ENCODE peak calls at places on chromosomes 4 and X, in six cellular contexts. K is GM23248, O is neural progenitor cell, N is MM.1S, J is HCT116, V is SK-N-SH. Y is an unnamed sample.

GRCh38 chrX:68462653-68463052 is 29.4 kb upstream of the OPHN1 start:
- DNase-seq in K (peak; percentile 52), O (peak; percentile 35), N (peak; percentile 40), J (peak; percentile 7), V (no peak), Y (peak; percentile 57)

GRCh38 chr4:8866828-8867623 is 4.6 kb downstream of the HMX1 start:
- DNase-seq in K (no peak), O (peak; percentile 51), N (no peak), J (no peak), V (no peak), Y (no peak)

GRCh38 chrX:16451331-16451730 is 198.6 kb upstream of the S100G start:
- DNase-seq in K (peak; percentile 59), O (no peak), N (no peak), J (no peak), V (no peak), Y (no peak)

GRCh38 chr4:95155759-95156451 is 392.9 kb downstream of the UNC5C start:
- DNase-seq in K (peak; percentile 64), O (peak; percentile 42), N (peak; percentile 42), J (peak; percentile 22), V (peak; percentile 41), Y (peak; percentile 54)

GRCh38 chr4:168723020-168723419 is 226.2 kb downstream of the PALLD start:
- DNase-seq in K (peak; percentile 15), O (no peak), N (no peak), J (no peak), V (no peak), Y (peak; percentile 31)

GRCh38 chr4:15656038-15656470 is 897 bp upstream of the FBXL5 start:
- DNase-seq in K (no peak), O (peak; percentile 13), N (no peak), J (no peak), V (no peak), Y (no peak)

GRCh38 chr4:153260152-153260551 is 55.9 kb downstream of the TRIM2 start:
- DNase-seq in K (peak; percentile 35), O (peak; percentile 38), N (no peak), J (no peak), V (no peak), Y (no peak)

GRCh38 chrX:141917801-141918200 is 14.1 kb downstream of the MAGEC1 start:
- DNase-seq in K (no peak), O (no peak), N (no peak), J (no peak), V (no peak), Y (no peak)

GRCh38 chrX:9573282-9574106 is 108.6 kb downstream of the TBL1X start:
- DNase-seq in K (no peak), O (peak; percentile 5), N (no peak), J (no peak), V (no peak), Y (no peak)

GRCh38 chrX:118420462-118420861 is 74.6 kb downstream of the WDR44 start:
- DNase-seq in K (peak; percentile 28), O (no peak), N (peak; percentile 26), J (no peak), V (no peak), Y (no peak)

GRCh38 chr4:16914208-16914607 is 15.8 kb upstream of the LDB2 start:
- DNase-seq in K (peak; percentile 75), O (peak; percentile 24), N (peak; percentile 7), J (no peak), V (peak; percentile 7), Y (no peak)

GRCh38 chr4:26162095-26162494 is 158.7 kb upstream of the RBPJ start:
- DNase-seq in K (no peak), O (no peak), N (no peak), J (no peak), V (no peak), Y (no peak)

GRCh38 chr4:20354120-20354519 is 102.4 kb downstream of the SLIT2 start:
- DNase-seq in K (no peak), O (peak; percentile 72), N (no peak), J (no peak), V (no peak), Y (no peak)

GRCh38 chr4:22670953-22671352 is 21.8 kb upstream of the GBA3 start:
- DNase-seq in K (peak; percentile 17), O (no peak), N (no peak), J (no peak), V (no peak), Y (no peak)

GRCh38 chrX:136094962-136095361 is 52.4 kb upstream of the FHL1 start:
- DNase-seq in K (peak; percentile 13), O (no peak), N (no peak), J (no peak), V (no peak), Y (peak; percentile 16)

DNA sequence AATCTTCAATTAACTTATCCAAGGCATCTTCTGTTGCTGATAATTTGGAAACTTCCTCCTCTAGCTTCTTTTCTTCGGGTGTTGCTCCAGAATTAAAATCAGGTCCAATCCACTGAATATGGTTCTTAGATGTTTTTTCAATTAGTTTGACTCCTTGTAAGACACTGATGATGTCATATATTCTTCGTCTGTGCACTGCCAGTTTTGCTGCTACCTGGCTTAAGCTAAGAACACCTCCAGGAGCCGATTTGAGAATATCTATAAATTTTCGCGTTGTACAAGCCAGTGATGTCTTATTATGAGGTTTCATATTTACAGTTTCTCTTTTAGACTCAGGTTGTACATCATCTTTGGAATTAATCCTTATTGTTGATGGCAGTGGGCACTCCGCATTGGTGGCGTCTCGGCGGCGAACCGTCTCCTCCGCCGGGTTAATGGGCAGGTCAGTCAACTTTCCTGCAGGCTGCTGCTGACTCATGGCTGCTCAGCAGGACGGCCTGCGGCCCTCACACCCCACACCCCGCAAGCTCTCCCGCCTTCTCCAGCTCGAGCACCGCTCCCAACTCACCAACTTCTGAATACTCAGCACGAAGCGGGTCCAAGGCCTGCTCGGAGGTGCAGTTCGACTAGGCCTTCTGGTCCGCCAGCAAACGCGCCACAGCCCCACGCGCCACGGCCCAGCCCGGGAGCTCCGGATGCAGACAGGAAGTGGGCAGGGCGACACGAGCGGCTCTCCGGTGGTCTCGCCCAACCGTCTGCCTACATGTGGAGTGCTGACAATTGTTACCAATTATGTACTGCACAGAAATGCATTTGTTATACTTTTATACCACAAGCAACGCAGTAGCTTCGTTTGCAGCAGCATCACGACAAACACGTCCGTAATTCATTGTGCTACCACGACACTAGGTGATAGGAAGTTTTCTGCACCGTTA is 49.2 kb upstream of the FHL1 start:
- DNase-seq in K (no peak), O (no peak), N (no peak), J (no peak), V (no peak), Y (no peak)
- TF ChIP-seq EZH2phosphoT487 in K (no peak), O (no peak), N (no peak), J (no peak), V (no peak), Y (no peak)

DNA sequence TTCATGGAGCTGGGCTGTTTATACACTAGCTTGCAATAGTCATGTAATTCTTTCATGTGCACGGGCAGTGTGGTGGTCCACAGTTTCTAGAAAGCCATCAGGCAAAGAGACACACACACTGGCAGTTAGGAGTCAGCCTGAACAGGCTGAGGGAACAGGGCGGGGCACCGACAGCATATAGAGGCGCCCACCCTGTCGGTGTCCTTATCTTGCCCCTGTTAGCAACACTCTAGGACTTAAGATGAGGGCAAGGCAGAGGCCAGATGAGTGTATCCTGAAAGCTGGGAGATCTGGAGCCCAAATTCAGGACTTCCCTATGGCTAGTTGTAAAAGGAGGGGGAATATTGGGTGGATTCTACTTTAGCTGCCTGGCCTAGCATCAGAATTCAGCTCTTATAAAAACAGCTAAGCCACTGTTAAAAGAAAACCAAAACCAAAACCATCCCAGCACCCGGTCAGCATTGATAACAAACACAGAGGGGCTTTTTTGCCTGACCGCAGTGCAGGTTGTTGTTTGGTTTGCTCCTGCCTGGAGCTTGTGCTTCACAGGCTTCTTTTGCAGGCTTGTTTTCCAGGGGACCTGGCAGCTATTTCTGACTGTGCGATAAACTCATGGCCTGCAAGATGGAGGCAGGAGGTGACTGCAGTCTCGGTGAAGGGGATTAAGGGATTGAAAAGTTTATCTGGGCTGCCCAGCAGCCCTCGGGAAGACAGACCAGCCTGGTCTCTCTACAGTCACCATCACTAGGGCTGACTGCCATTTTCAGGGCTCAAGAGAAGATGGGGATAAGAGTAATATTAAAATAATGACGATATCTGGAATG is 638.9 kb downstream of the MID1IP1 start:
- DNase-seq in K (no peak), O (no peak), N (peak; percentile 75), J (no peak), V (no peak), Y (no peak)
- H3K9ac ChIP-seq in K (no peak overlapping the region), O (no peak overlapping the region), N (peak overlapping the region; percentile 73), J (no peak overlapping the region), V (no peak overlapping the region), Y (no peak overlapping the region)

DNA sequence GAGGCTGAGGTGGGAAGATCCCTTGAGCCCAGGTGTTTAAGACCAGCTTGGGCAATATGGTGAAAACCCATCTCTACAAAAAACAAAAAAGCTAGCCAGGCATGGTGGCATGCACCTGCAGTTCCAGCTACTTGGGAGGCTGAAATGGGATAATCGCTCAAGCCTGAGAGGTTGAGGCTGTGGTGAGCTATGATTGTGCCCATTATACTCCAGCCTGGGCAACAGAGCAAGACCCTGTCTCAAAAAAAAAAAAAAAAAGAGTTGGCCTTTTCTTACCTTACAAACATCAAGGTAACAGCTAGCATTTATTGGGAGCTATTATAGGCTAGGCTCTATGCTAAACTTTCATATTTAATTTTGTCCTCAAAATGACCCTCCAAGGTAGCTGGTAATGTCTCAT is 43.4 kb downstream of the PTTG2 start:
- DNase-seq in K (no peak), O (no peak), N (no peak), J (no peak), V (no peak), Y (no peak)
- H3K4me1 ChIP-seq in K (no peaks in the 10 kb centered on the region), O (peaks cover 52% of the 10 kb centered on the region), N (peaks cover 12% of the 10 kb centered on the region), J (no peaks in the 10 kb centered on the region), V (peaks cover 8% of the 10 kb centered on the region), Y (peaks cover 8% of the 10 kb centered on the region)

GRCh38 chr4:39719804-39720580 is 22.1 kb downstream of the UBE2K start:
- DNase-seq in K (peak; percentile 49), O (no peak), N (no peak), J (no peak), V (no peak), Y (no peak)
- TF ChIP-seq EZH2phosphoT487 in K (no peak), O (no peak), N (no peak), J (no peak), V (no peak), Y (no peak)

DNA sequence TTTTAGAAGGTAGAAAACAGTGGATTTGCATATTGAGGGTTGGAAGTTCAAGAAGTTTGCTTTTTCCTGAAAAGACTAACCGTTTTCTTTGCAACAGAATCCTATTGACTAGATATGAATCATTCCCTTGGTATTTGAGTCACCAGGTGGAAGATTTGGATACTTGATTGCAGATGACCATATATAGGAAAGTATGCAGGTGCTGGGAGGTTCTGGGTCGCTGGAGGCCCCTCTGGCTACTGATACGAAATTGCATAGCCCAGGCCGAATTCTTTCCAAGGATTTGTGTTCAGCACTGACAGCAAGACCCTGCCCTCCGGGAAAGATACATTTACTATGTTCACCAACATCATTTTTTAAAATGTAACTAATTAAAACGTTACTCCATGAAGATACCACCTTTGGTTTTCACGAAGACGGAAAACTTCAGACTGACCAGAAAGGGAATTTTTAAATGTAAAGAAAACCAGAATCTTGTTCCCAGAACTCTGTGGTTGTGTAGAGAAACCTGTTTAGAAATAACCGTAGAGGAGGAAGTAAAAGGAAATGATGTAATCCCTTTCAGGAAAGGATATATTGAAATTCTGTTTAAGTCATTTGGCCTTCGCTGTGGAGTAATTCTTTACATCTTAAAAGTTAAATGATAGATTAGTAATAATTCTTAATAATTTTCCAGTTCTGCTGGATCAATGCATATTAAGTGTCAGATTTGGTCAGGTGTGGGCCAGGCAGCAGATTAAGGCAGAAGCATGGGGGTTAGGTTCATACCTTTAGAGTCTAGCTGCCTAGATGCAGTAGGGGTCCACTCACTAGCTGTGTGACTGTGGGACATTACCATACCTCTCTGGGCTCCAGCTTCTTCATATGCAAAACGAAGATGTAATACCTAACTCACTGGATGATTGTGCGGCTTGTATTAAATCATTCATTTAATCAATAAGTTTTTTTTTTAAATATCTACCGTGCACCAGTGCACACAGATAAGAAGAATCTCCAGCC is 1.1 kb downstream of the ANXA3 start:
- DNase-seq in K (no peak), O (peak; percentile 35), N (no peak), J (peak; percentile 88), V (no peak), Y (peak; percentile 92)
- H3K9ac ChIP-seq in K (no peak overlapping the region), O (no peak overlapping the region), N (no peak overlapping the region), J (peak overlapping the region; percentile 90), V (no peak overlapping the region), Y (peak overlapping the region; percentile 77)

Y was measured in PC-3.